ENCODE peak calls at places on chromosomes 4 and X, in seven cellular contexts. F is brain microvascular endothelial cell, L is Panc1, Z is choroid plexus epithelial cell, Y is suprapubic skin, W is uterus, R is MM.1S. O is an unnamed sample.

GRCh38 chr4:78150465-78150864 is 93.3 kb downstream of the FRAS1 start:
- DNase-seq in W (no peak), L (no peak), Z (no peak), R (no peak), F (no peak), Y (no peak), O (no peak)

GRCh38 chr4:118939169-118939779 is 50.6 kb downstream of the SYNPO2 start:
- DNase-seq in Y (no peak), W (no peak), L (no peak), R (no peak), F (no peak), Z (no peak), O (no peak)

GRCh38 chr4:169859366-169860216 is 101.8 kb upstream of the HPF1 start:
- DNase-seq in W (no peak), F (no peak), Y (no peak), Z (no peak), L (no peak), R (no peak), O (no peak)

GRCh38 chrX:18883234-18883960 is 100.5 kb downstream of the PHKA2 start:
- DNase-seq in Y (no peak), R (no peak), W (no peak), F (no peak), L (no peak), Z (no peak), O (no peak)

GRCh38 chr4:28101583-28101982 is 1240.9 kb downstream of the STIM2 start:
- DNase-seq in W (no peak), Z (no peak), F (no peak), R (no peak), Y (no peak), L (no peak), O (no peak)

GRCh38 chr4:602559-602942 is 22.8 kb upstream of the PDE6B start:
- DNase-seq in Y (no peak), Z (peak; percentile 16), F (no peak), R (no peak), L (peak; percentile 35), W (no peak), O (no peak)

GRCh38 chrX:130741584-130741983 is 161.4 kb downstream of the ENOX2 start:
- DNase-seq in L (no peak), R (no peak), W (no peak), F (no peak), Y (no peak), Z (no peak), O (no peak)

GRCh38 chrX:12210921-12211320 is 72.6 kb downstream of the FRMPD4 start:
- DNase-seq in L (no peak), W (no peak), R (no peak), Z (no peak), Y (no peak), F (no peak), O (peak; percentile 23)

GRCh38 chrX:77398341-77398740 is 48.8 kb upstream of the FGF16 start:
- DNase-seq in Z (no peak), F (no peak), L (no peak), R (no peak), W (no peak), Y (no peak), O (no peak)

GRCh38 chrX:9148626-9149385 is 114.9 kb upstream of the FAM9B start:
- DNase-seq in Y (no peak), R (no peak), L (no peak), W (peak; percentile 28), F (peak; percentile 64), Z (peak; percentile 77), O (peak; percentile 72)

GRCh38 chrX:46561931-46562721 is 11.4 kb upstream of the CHST7 start:
- DNase-seq in R (peak; percentile 66), W (no peak), L (no peak), F (no peak), Y (no peak), Z (no peak), O (no peak)

GRCh38 chrX:74445099-74445498 is 23.8 kb downstream of the SLC16A2 start:
- DNase-seq in R (no peak), L (no peak), Z (no peak), F (no peak), W (no peak), Y (no peak), O (no peak)

DNA sequence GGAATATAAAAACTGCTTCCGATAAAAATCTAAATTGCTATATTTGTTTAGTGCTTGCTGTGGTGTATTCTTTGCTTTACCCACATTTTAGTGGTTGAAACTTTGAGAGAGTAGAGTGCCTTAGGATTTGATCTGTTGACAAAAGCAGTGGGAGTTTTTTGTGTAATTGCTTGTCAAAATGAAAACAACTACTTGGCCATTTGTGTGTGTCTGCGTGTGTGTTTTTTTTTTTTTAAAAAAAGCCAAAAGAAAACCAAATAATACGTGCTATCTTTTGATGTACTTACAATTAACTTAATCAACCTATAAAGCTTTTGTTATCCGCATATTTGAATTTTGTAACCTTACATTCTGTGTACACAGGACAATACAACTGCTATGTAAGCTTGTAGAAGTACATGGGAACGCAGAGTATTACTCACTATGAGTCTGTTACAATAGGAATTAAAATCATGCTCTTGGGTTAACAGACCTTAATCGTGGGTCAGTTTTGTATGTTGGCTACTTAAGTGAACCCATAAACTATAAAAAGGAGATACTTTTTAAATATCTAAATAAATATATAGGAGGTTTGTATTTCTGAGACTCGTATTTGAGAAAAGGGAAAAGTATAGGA is 353.5 kb downstream of the ARHGAP24 start:
- DNase-seq in W (no peak), R (no peak), F (no peak), Z (peak; percentile 68), L (no peak), Y (no peak), O (peak; percentile 53)
- H3K4me3 ChIP-seq in W (no peak overlapping the region), R (no peak overlapping the region), F (no peak overlapping the region), Z (peak overlapping the region; percentile 39), L (peak overlapping the region; percentile 65), Y (peak overlapping the region; percentile 22), O (peak overlapping the region; percentile 10)

DNA sequence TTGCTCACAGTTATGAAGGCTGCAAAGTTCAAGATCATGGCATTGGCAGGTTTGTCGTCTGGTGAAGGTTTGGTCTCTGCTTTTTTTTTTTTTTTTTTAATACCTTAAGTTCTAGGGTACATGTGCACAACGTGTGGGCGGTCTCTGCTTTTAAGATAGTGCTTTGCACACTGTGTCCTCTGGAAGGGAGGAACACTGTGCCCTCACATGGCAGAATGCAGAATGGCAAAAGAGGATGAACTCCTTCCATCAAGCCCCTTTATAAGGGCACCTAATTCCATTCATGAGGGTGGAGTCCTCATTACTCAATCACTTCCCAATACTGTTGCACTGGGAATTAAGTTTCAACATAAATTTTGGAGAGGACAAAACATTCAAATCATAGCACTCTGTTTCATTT is 101.4 kb downstream of the GLRA2 start:
- DNase-seq in Y (no peak), W (no peak), R (no peak), F (no peak), L (no peak), Z (no peak), O (no peak)
- TF ChIP-seq CTCF in Y (no peak), W (no peak), R (no peak), F (peak; percentile 21), L (no peak), Z (no peak), O (no peak)

GRCh38 chr4:15470149-15470520 is 453 bp downstream of the CC2D2A start:
- DNase-seq in Y (no peak), W (no peak), R (no peak), L (no peak), F (no peak), Z (peak; percentile 40), O (no peak)

GRCh38 chr4:15466596-15466995 is 3.1 kb upstream of the CC2D2A start:
- DNase-seq in L (no peak), W (no peak), R (no peak), Z (no peak), F (no peak), Y (no peak), O (no peak)

GRCh38 chr4:15469402-15470148 is at the start of gene CC2D2A:
- DNase-seq in F (peak; percentile 60), Z (peak; percentile 81), L (no peak), R (no peak), Y (no peak), W (no peak), O (peak; percentile 78)
- H3K4me3 ChIP-seq in F (peak within 1 kb of the TSS; percentile 52), Z (peak within 1 kb of the TSS; percentile 62), L (peak within 1 kb of the TSS; percentile 25), R (peak within 1 kb of the TSS; percentile 24), Y (peak within 1 kb of the TSS; percentile 44), W (peak within 1 kb of the TSS; percentile 40), O (peak within 1 kb of the TSS; percentile 65)

DNA sequence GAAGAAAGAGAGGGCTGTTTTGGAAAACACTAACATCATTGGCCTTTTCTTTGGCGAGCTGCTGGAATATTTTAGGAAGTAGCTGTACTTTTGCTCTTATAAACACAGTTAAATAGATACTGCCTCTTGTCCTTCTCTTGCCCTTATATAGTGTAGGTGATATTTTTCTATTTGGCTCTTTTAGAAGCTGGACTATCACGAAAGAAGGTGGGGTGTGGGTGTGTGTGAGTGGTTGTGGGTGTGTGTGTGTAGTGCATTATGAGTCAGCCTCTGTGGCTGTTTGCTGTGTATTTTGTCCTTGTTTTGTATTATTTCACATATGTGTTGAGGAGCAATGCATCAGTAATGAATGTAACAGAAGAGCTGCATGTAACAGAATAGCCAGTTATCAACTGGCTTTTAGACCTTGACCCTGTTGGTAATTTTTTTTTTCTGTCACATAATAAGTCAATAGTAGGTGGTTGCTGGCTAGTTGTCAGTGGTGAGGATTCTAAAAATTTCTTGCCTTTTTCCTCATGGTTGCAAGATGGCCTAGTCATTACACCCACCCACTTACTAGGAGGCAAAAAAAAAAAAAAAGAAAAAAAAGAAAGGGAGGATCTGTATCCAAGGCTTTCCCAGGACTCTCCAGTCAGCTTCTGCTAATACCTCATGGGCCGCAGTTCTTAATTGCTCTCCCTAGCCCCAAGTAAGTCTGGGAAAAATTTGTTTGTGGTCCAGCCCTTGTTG is 23.8 kb downstream of the ARHGAP10 start:
- DNase-seq in Y (no peak), R (no peak), W (no peak), F (no peak), L (no peak), Z (peak; percentile 44), O (peak; percentile 45)
- TF ChIP-seq CTCF in Y (no peak), R (no peak), W (no peak), F (no peak), L (no peak), Z (no peak), O (no peak)

GRCh38 chr4:87856816-87857215 is 24.0 kb downstream of the MEPE start:
- DNase-seq in Y (no peak), Z (peak; percentile 36), W (no peak), L (no peak), F (no peak), R (no peak), O (no peak)
- H3K4me3 ChIP-seq in Y (no peak overlapping the region), Z (no peak overlapping the region), W (no peak overlapping the region), L (no peak overlapping the region), F (no peak overlapping the region), R (no peak overlapping the region), O (no peak overlapping the region)